ENCODE peak calls at places on chromosomes 13 and 19, in nine cellular contexts. E is HEK293T; P is hypothalamus; K is dorsolateral prefrontal cortex; J is effector CD4-positive, alpha-beta T cell; Z is left ventricle myocardium inferior; I is cardiac muscle cell; X is activated T-cell treated with anti-CD3 and anti-CD28 coated beads for 1 hour; V is HFFc6. L is an unnamed sample.
A peak's percentile ranks its signal among the peaks of the same experiment; 100 is the strongest.

GRCh38 chr19:8512115-8512967 is 1.6 kb downstream of the ZNF414 start:
- DNase-seq in E (peak; percentile 74), P (no peak), K (no peak), J (no peak), Z (no peak), I (peak; percentile 24), X (no peak), V (no peak), L (peak; percentile 20)

GRCh38 chr19:49818691-49819331 is 722 bp downstream of the MED25 start:
- DNase-seq in E (no peak), P (no peak), K (no peak), J (no peak), Z (no peak), I (no peak), X (no peak), V (no peak), L (no peak)

GRCh38 chr19:31226536-31226935 is 122.7 kb downstream of the TSHZ3 start:
- DNase-seq in E (no peak), P (no peak), K (no peak), J (no peak), Z (no peak), I (no peak), X (no peak), V (no peak), L (no peak)

GRCh38 chr19:38734426-38735256 is 9.6 kb downstream of the CAPN12 start:
- DNase-seq in E (no peak), P (no peak), K (peak; percentile 17), J (no peak), Z (no peak), I (no peak), X (no peak), V (peak; percentile 31), L (no peak)

GRCh38 chr19:28042516-28042915 is 1170.4 kb downstream of the UQCRFS1 start:
- DNase-seq in E (no peak), P (no peak), K (no peak), J (no peak), Z (no peak), I (no peak), X (no peak), V (no peak), L (no peak)

GRCh38 chr13:23289917-23290357 is 109.2 kb downstream of the SGCG start:
- DNase-seq in E (no peak), P (peak; percentile 10), K (no peak), J (no peak), Z (no peak), I (peak; percentile 62), X (no peak), V (peak; percentile 25), L (no peak)

GRCh38 chr13:35857769-35858168 is 273.4 kb downstream of the DCLK1 start:
- DNase-seq in E (no peak), P (no peak), K (no peak), J (no peak), Z (no peak), I (peak; percentile 33), X (no peak), V (no peak), L (no peak)

GRCh38 chr19:19554074-19555023 is 16.3 kb downstream of the CILP2 start:
- DNase-seq in E (peak; percentile 85), P (peak; percentile 0), K (no peak), J (peak; percentile 42), Z (peak; percentile 48), I (peak; percentile 61), X (peak; percentile 54), V (no peak), L (peak; percentile 46)

GRCh38 chr13:66225071-66225470 is 1005.1 kb downstream of the PCDH9 start:
- DNase-seq in E (no peak), P (no peak), K (no peak), J (no peak), Z (no peak), I (no peak), X (no peak), V (no peak), L (no peak)

GRCh38 chr13:75226755-75227435 is 255.1 kb downstream of the TBC1D4 start:
- DNase-seq in E (no peak), P (no peak), K (no peak), J (no peak), Z (no peak), I (peak; percentile 89), X (no peak), V (peak; percentile 93), L (no peak)

GRCh38 chr19:45601115-45601514 is 897 bp downstream of the GPR4 start:
- DNase-seq in E (no peak), P (no peak), K (no peak), J (no peak), Z (no peak), I (no peak), X (no peak), V (no peak), L (no peak)

GRCh38 chr13:83516781-83517180 is 365.5 kb downstream of the SLITRK1 start:
- DNase-seq in E (no peak), P (no peak), K (no peak), J (no peak), Z (no peak), I (no peak), X (no peak), V (no peak), L (no peak)

GRCh38 chr13:44786724-44787123 is 202.5 kb downstream of the NUFIP1 start:
- DNase-seq in E (no peak), P (no peak), K (no peak), J (no peak), Z (no peak), I (peak; percentile 50), X (no peak), V (no peak), L (no peak)

GRCh38 chr19:41223431-41224234 is 4.6 kb downstream of the AXL start:
- DNase-seq in E (no peak), P (peak; percentile 6), K (no peak), J (no peak), Z (no peak), I (peak; percentile 44), X (no peak), V (peak; percentile 85), L (no peak)

GRCh38 chr13:32610538-32610937 is 24.3 kb downstream of the PDS5B start:
- DNase-seq in E (no peak), P (no peak), K (no peak), J (no peak), Z (no peak), I (no peak), X (no peak), V (no peak), L (no peak)

GRCh38 chr13:111656439-111656838 is 336.0 kb downstream of the TEX29 start:
- DNase-seq in E (no peak), P (no peak), K (no peak), J (no peak), Z (no peak), I (no peak), X (no peak), V (no peak), L (no peak)

GRCh38 chr19:1080360-1081161 is 13.6 kb downstream of the ARHGAP45 start:
- DNase-seq in E (no peak), P (no peak), K (no peak), J (no peak), Z (no peak), I (no peak), X (no peak), V (no peak), L (no peak)

GRCh38 chr13:79500829-79501228 is 19.9 kb downstream of the NDFIP2 start:
- DNase-seq in E (no peak), P (no peak), K (no peak), J (no peak), Z (no peak), I (no peak), X (no peak), V (no peak), L (no peak)

GRCh38 chr13:40388617-40389016 is 277.8 kb downstream of the FOXO1 start:
- DNase-seq in E (no peak), P (no peak), K (no peak), J (peak; percentile 69), Z (no peak), I (no peak), X (peak; percentile 62), V (peak; percentile 36), L (no peak)

L was measured in NCI-H526.